ENCODE peak calls at places on chromosomes 13 and 19, in ten cellular contexts. T is D341Med; H is renal cortical epithelial cell; F is stimulated activated naive CD8-positive, alpha-beta T cell treated with anti-CD3 and anti-CD28 coated beads, Interleukin-15, amount 100 ng/mL, for 72 hours; S is T follicular helper cell; X is PC-9; L is left ventricle myocardium superior; E is DMS 273 treated with DMSO at 0.1 percent for 48 hours; N is AG04450; R is KBM-7. O is an unnamed sample.

GRCh38 chr19:996051-996838 is 4.0 kb upstream of the GRIN3B start:
- DNase-seq in T (peak), H (no peak), F (peak), S (peak), X (no peak), L (no peak), E (no peak), N (no peak), R (peak), O (no peak)

GRCh38 chr13:46535822-46536221 is 17.1 kb upstream of the LRCH1 start:
- DNase-seq in T (no peak), H (no peak), F (no peak), S (no peak), X (no peak), L (no peak), E (no peak), N (no peak), R (no peak), O (no peak)

GRCh38 chr13:91456837-91457236 is 58.4 kb downstream of the GPC5 start:
- DNase-seq in T (no peak), H (no peak), F (no peak), S (no peak), X (no peak), L (no peak), E (no peak), N (no peak), R (no peak), O (no peak)

GRCh38 chr13:42049454-42049780 is 969 bp downstream of the DGKH start:
- DNase-seq in T (no peak), H (no peak), F (no peak), S (no peak), X (no peak), L (no peak), E (no peak), N (no peak), R (no peak), O (no peak)

GRCh38 chr19:22533761-22534160 is 100.4 kb upstream of the ZNF492 start:
- DNase-seq in T (no peak), H (no peak), F (no peak), S (no peak), X (no peak), L (no peak), E (no peak), N (no peak), R (no peak), O (no peak)

GRCh38 chr19:16400911-16401675 is 70.7 kb downstream of the EPS15L1 start:
- DNase-seq in T (no peak), H (no peak), F (no peak), S (no peak), X (no peak), L (no peak), E (no peak), N (no peak), R (no peak), O (peak)

GRCh38 chr19:38675611-38676010 is 28.2 kb downstream of the ACTN4 start:
- DNase-seq in T (no peak), H (no peak), F (no peak), S (no peak), X (no peak), L (peak), E (no peak), N (no peak), R (peak), O (no peak)

GRCh38 chr19:18697680-18698079 is 14.2 kb downstream of the CRTC1 start:
- DNase-seq in T (no peak), H (no peak), F (no peak), S (no peak), X (no peak), L (peak), E (peak), N (no peak), R (no peak), O (no peak)

GRCh38 chr19:362683-363082 is 18.1 kb upstream of the MIER2 start:
- DNase-seq in T (no peak), H (no peak), F (no peak), S (no peak), X (no peak), L (no peak), E (no peak), N (no peak), R (no peak), O (no peak)

GRCh38 chr19:3636506-3636905 is 9.9 kb upstream of the CACTIN start:
- DNase-seq in T (no peak), H (no peak), F (no peak), S (no peak), X (no peak), L (no peak), E (no peak), N (no peak), R (no peak), O (no peak)

GRCh38 chr13:86856996-86857395 is 814.2 kb upstream of the SLITRK5 start:
- DNase-seq in T (no peak), H (peak), F (no peak), S (no peak), X (peak), L (no peak), E (no peak), N (peak), R (no peak), O (no peak)

GRCh38 chr19:46951236-46951986 is 68.2 kb upstream of the NPAS1 start:
- DNase-seq in T (no peak), H (peak), F (no peak), S (no peak), X (no peak), L (no peak), E (no peak), N (no peak), R (no peak), O (no peak)

GRCh38 chr19:45705115-45705514 is 12.6 kb downstream of the QPCTL start:
- DNase-seq in T (no peak), H (no peak), F (no peak), S (no peak), X (no peak), L (no peak), E (no peak), N (no peak), R (no peak), O (no peak)

GRCh38 chr13:46492946-46493345 is 60.0 kb upstream of the LRCH1 start:
- DNase-seq in T (peak), H (peak), F (no peak), S (no peak), X (no peak), L (no peak), E (no peak), N (no peak), R (peak), O (peak)

GRCh38 chr13:99361197-99361596 is 54.0 kb upstream of the GPR183 start:
- DNase-seq in T (no peak), H (no peak), F (no peak), S (no peak), X (no peak), L (no peak), E (no peak), N (no peak), R (no peak), O (no peak)

GRCh38 chr13:98697833-98698232 is 54.6 kb downstream of the SLC15A1 start:
- DNase-seq in T (no peak), H (peak), F (no peak), S (no peak), X (no peak), L (no peak), E (no peak), N (no peak), R (no peak), O (no peak)

GRCh38 chr13:40247845-40248244 is 418.6 kb downstream of the FOXO1 start:
- DNase-seq in T (no peak), H (no peak), F (no peak), S (no peak), X (no peak), L (no peak), E (no peak), N (no peak), R (no peak), O (no peak)

GRCh38 chr19:10230904-10231623 is at the start of gene S1PR2:
- DNase-seq in T (peak), H (no peak), F (peak), S (peak), X (peak), L (peak), E (no peak), N (peak), R (peak), O (peak)

GRCh38 chr13:44410328-44410859 is 36.8 kb downstream of the SERP2 start:
- DNase-seq in T (no peak), H (no peak), F (no peak), S (no peak), X (no peak), L (no peak), E (no peak), N (no peak), R (no peak), O (no peak)

GRCh38 chr13:41345921-41346589 is 35.0 kb downstream of the NAA16 start:
- DNase-seq in T (no peak), H (no peak), F (no peak), S (no peak), X (no peak), L (no peak), E (no peak), N (no peak), R (no peak), O (no peak)

GRCh38 chr13:40381935-40382764 is 284.3 kb downstream of the FOXO1 start:
- DNase-seq in T (no peak), H (no peak), F (no peak), S (no peak), X (no peak), L (peak), E (no peak), N (no peak), R (no peak), O (no peak)

GRCh38 chr13:26897706-26898550 is 137.3 kb upstream of the GPR12 start:
- DNase-seq in T (no peak), H (no peak), F (no peak), S (no peak), X (no peak), L (no peak), E (no peak), N (no peak), R (no peak), O (no peak)

GRCh38 chr19:58227964-58228583 is 640 bp upstream of the ZNF544 start:
- DNase-seq in T (no peak), H (no peak), F (no peak), S (no peak), X (no peak), L (no peak), E (no peak), N (no peak), R (no peak), O (no peak)